ENCODE peak calls at places on chromosome 18, in seven cellular contexts. P, L, J, Q, T, U and D are unnamed samples.
A peak's percentile ranks its signal among the peaks of the same experiment; 100 is the strongest.

GRCh38 chr18:69257861-69258458 is 142.7 kb upstream of the DOK6 start:
- DNase-seq in P (no peak), L (no peak), J (peak; percentile 73), Q (no peak), T (no peak), U (no peak), D (no peak)

GRCh38 chr18:36849288-36850011 is 20.5 kb downstream of the KIAA1328 start:
- DNase-seq in P (no peak), L (no peak), J (peak; percentile 14), Q (no peak), T (no peak), U (no peak), D (no peak)

GRCh38 chr18:61308795-61309393 is 24.3 kb upstream of the CDH20 start:
- DNase-seq in P (no peak), L (no peak), J (peak; percentile 64), Q (no peak), T (no peak), U (no peak), D (no peak)

GRCh38 chr18:68840554-68841263 is 42.8 kb downstream of the CCDC102B start:
- DNase-seq in P (no peak), L (no peak), J (peak; percentile 94), Q (no peak), T (no peak), U (no peak), D (peak; percentile 54)

GRCh38 chr18:48771641-48772380 is 179.0 kb downstream of the SMAD7 start:
- DNase-seq in P (no peak), L (peak; percentile 39), J (no peak), Q (no peak), T (no peak), U (peak; percentile 63), D (no peak)

GRCh38 chr18:71105078-71105819 is 816.4 kb downstream of the SOCS6 start:
- DNase-seq in P (no peak), L (no peak), J (peak; percentile 5), Q (no peak), T (no peak), U (no peak), D (no peak)

GRCh38 chr18:13809521-13810252 is 14.3 kb upstream of the MC5R start:
- DNase-seq in P (no peak), L (peak; percentile 58), J (no peak), Q (no peak), T (no peak), U (no peak), D (no peak)

GRCh38 chr18:59140287-59140885 is 702 bp downstream of the SEC11C start:
- DNase-seq in P (no peak), L (no peak), J (peak; percentile 30), Q (peak; percentile 22), T (no peak), U (no peak), D (no peak)

GRCh38 chr18:74229891-74230290 is 61.9 kb downstream of the CYB5A start:
- DNase-seq in P (no peak), L (no peak), J (no peak), Q (no peak), T (no peak), U (no peak), D (no peak)

GRCh38 chr18:63155910-63156773 is 163.4 kb downstream of the BCL2 start:
- DNase-seq in P (no peak), L (peak; percentile 60), J (no peak), Q (no peak), T (no peak), U (no peak), D (no peak)

DNA sequence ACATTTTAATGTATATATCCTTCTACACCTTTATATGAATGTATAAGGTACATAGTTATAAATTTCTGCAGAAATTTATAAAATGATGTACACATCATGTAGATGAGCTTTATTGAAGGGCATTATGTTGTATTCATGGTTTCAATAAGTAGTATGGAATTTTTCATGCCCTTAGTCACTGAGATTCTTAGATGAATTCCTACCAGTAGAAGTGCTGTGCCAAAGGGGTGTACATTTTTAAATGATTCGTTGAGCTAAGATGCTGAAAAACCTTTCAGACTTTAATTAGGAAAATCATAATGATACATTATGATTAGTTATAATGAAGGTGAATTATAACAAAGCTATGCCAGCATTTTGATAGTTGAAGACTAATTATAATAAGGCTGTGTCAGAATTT is 115.2 kb downstream of the ZNF236 start:
- DNase-seq in P (no peak), L (no peak), J (no peak), Q (no peak), T (no peak), U (no peak), D (no peak)
- TF ChIP-seq CTCF in P (no peak), L (no peak), J (no peak), Q (no peak), T (no peak), U (no peak), D (no peak)

DNA sequence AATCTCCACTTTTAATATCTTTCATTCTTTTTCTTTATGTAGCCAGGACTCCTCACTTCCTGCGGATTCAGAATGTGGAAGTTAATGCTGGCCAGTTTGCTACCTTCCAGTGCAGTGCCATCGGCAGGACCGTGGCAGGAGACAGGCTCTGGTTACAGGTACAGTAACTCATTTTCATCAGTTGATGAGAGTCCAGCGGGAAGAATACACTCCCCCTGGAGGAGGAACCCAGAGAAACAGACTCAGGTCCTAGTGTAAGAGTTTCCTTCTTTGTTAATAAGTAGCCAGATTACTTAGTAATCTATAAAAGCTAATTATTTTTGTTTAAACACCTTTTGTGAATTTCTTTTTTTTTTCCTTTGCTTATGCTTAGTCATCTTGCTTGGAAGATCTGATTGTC is 359.4 kb downstream of the PTPRM start:
- DNase-seq in P (no peak), L (no peak), J (no peak), Q (no peak), T (no peak), U (no peak), D (no peak)
- TF ChIP-seq CTCF in P (peak; percentile 58), L (no peak), J (peak; percentile 42), Q (no peak), T (no peak), U (peak; percentile 40), D (no peak)

DNA sequence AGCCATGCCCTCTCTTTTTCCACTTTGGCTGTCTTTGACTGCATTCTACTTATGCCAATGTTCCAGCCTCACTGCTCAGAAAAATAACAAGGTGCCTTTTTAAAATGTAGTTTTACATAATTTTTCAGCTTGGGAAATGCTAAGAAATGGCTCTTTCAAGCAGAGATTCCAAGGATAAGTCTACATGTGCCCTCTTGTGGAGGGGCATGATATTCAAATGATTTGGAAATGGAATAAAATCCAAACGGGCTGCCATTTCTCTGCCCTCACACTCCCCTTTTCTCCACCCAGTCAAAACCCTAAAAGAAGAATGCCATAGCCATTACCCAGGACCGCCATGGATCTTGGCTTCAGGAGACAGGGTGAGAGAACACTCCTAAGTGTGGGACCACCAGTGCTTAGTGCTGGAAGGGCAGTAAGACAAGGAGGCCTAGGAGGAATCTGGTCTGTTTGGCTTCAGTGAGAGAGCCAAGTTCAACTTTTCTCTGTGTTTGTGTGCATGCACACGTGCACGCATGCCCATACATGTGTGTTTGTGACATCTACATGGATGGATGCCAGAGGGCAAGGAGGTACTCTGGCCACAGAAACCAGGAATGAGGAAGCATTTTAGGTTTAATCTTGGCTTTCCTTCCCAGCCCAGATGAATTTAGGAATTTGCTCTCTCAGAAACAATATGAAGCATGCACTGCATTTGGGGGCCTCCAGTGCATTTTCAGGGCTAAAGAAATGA is 174.0 kb upstream of the SLC14A2 start:
- DNase-seq in P (no peak), L (no peak), J (peak; percentile 2), Q (no peak), T (no peak), U (no peak), D (no peak)
- TF ChIP-seq CTCF in P (peak; percentile 27), L (no peak), J (peak; percentile 34), Q (no peak), T (no peak), U (peak; percentile 26), D (no peak)

DNA sequence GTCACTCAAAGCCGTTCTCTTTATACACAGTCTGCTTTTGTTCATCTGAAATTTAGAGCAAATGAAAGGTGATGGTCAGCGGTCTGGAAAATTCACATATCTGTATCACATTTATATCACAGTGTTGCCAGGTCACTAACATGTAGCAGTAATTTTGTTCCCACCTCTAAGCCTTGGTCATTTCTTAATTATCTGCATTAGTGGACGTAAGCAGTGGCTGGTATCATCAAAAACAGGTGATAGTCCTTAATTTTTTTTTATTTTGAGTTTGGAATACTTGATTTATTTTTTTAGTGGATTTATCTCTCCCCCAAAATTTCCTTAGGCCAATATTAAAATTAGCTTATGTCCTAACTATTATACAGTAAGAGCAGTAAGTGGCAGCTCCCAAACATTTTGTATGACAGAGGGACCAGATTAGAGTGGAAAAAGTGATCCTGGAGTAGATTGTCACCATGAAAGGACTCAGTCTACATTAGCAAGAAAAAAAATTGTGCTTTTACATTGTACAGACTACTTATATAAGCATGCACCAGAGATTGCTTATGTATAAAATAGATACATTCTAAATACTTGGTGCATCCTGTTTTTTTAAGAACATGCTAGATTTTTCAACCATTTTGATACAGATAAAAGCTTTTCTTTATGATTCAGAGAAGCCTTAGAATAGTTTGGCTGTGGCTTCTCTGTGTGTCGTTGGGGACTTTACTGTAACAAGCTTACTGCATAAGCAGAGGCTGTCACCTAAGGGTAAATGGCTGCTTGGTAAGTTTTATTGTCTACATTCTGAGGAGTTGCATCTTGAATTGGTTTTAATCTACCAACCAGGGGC is 65.0 kb downstream of the MAPRE2 start:
- DNase-seq in P (no peak), L (no peak), J (no peak), Q (no peak), T (no peak), U (no peak), D (no peak)
- TF ChIP-seq CTCF in P (no peak), L (no peak), J (no peak), Q (no peak), T (no peak), U (no peak), D (no peak)

DNA sequence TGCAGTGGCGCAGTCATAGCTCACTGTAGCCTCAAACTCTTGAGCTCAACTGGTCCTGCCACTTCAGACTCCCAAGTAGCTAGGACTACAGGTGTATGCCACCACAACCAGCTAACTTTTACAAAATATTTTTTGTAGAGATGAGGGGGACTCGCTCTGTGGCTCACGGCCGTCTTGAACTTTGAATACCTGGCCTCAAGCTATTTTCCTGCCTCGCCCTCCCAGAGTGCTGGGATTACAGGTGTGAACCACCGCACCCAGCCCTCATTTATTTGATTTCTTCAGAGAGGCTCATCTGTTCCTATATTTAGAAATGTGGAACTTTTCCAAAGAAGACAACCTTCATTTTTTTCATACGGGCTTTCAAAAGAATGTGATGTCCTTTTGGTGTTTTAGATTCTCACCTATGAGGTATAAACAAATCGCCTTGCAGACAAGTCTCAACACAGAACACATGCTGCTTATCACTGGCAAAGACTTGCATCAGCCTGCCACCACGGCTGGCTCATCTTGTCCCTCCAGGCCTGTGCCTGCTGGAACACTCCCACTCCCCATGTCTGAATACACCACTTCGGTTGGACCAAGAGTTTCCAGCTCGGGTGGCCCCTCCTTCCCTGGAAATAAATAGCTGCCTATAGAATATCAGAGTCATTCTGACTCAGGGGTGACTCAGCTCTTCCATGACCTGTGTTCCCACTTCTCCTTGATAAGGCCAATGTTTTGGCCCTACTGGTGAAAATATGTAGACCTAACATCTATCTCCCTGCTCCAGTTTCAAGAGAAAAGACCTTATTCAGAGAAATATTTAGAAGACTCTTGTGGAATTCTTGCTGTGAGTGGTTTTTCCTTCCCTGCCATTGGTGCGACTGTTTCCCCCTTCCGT is 202.6 kb downstream of the TGIF1 start:
- DNase-seq in P (no peak), L (no peak), J (peak; percentile 99), Q (no peak), T (no peak), U (peak; percentile 28), D (peak; percentile 86)
- TF ChIP-seq CTCF in P (no peak), L (no peak), J (peak; percentile 22), Q (no peak), T (no peak), U (no peak), D (no peak)